ENCODE peak calls at places on chromosomes 13 and 19, in ten cellular contexts. H is pancreas, Q is globus pallidus, F is brain microvascular endothelial cell, R is lung, M is nucleus accumbens, L is glutamatergic neuron, N is fibroblast of the conjunctiva, B is C1 segment of cervical spinal cord, O is mesendoderm. P is an unnamed sample.

GRCh38 chr19:29687897-29688728 is 22.9 kb downstream of the PLEKHF1 start:
- DNase-seq in H (no peak), Q (no peak), F (peak), R (no peak), M (no peak), L (no peak), N (peak), B (no peak), O (no peak), P (no peak)

GRCh38 chr13:106804996-106805395 is 237.1 kb upstream of the ARGLU1 start:
- DNase-seq in H (no peak), Q (no peak), F (no peak), R (no peak), M (no peak), L (no peak), N (no peak), B (no peak), O (no peak), P (no peak)

GRCh38 chr13:64782459-64782858 is 2447.7 kb downstream of the PCDH9 start:
- DNase-seq in H (no peak), Q (no peak), F (no peak), R (no peak), M (no peak), L (no peak), N (no peak), B (no peak), O (no peak), P (no peak)

GRCh38 chr13:20142927-20143480 is 17.8 kb downstream of the GJA3 start:
- DNase-seq in H (no peak), Q (no peak), F (no peak), R (no peak), M (no peak), L (no peak), N (no peak), B (no peak), O (no peak), P (no peak)

GRCh38 chr19:31518626-31519025 is 169.4 kb upstream of the TSHZ3 start:
- DNase-seq in H (no peak), Q (no peak), F (no peak), R (no peak), M (no peak), L (no peak), N (no peak), B (no peak), O (peak), P (no peak)

GRCh38 chr19:1453525-1454371 is 3.8 kb downstream of the APC2 start:
- DNase-seq in H (peak), Q (peak), F (no peak), R (no peak), M (peak), L (peak), N (no peak), B (peak), O (no peak), P (no peak)

GRCh38 chr13:45280751-45281634 is 60.0 kb downstream of the TPT1 start:
- DNase-seq in H (peak), Q (peak), F (peak), R (peak), M (peak), L (peak), N (peak), B (peak), O (peak), P (peak)

GRCh38 chr13:113930711-113931637 is 42.9 kb downstream of the C13orf46 start:
- DNase-seq in H (no peak), Q (no peak), F (no peak), R (no peak), M (no peak), L (no peak), N (no peak), B (no peak), O (no peak), P (peak)

GRCh38 chr13:107712145-107712544 is 503.2 kb downstream of the LIG4 start:
- DNase-seq in H (no peak), Q (no peak), F (no peak), R (no peak), M (no peak), L (no peak), N (no peak), B (no peak), O (no peak), P (no peak)

GRCh38 chr19:41334793-41335192 is 18.9 kb downstream of the TGFB1 start:
- DNase-seq in H (no peak), Q (no peak), F (no peak), R (no peak), M (no peak), L (no peak), N (no peak), B (no peak), O (no peak), P (no peak)

GRCh38 chr19:18633321-18633720 is 3.5 kb upstream of the KLHL26 start:
- DNase-seq in H (peak), Q (no peak), F (no peak), R (no peak), M (no peak), L (peak), N (no peak), B (no peak), O (no peak), P (no peak)

GRCh38 chr13:29456419-29456818 is 139.1 kb downstream of the SLC7A1 start:
- DNase-seq in H (no peak), Q (no peak), F (no peak), R (no peak), M (no peak), L (no peak), N (no peak), B (no peak), O (no peak), P (no peak)

GRCh38 chr19:40331052-40331451 is 17.1 kb downstream of the C19orf47 start:
- DNase-seq in H (no peak), Q (no peak), F (no peak), R (peak), M (no peak), L (no peak), N (no peak), B (no peak), O (no peak), P (no peak)

GRCh38 chr13:88103824-88104223 is 432.7 kb downstream of the SLITRK5 start:
- DNase-seq in H (no peak), Q (no peak), F (no peak), R (no peak), M (no peak), L (no peak), N (no peak), B (no peak), O (no peak), P (no peak)

GRCh38 chr19:3914199-3914598 is 18.7 kb upstream of the NMRK2 start:
- DNase-seq in H (no peak), Q (no peak), F (no peak), R (no peak), M (no peak), L (no peak), N (no peak), B (no peak), O (peak), P (no peak)

GRCh38 chr19:33678796-33679195 is 57.0 kb downstream of the CHST8 start:
- DNase-seq in H (no peak), Q (peak), F (no peak), R (no peak), M (no peak), L (no peak), N (no peak), B (peak), O (no peak), P (no peak)

GRCh38 chr13:46926856-46927625 is 30.2 kb upstream of the HTR2A start:
- DNase-seq in H (no peak), Q (no peak), F (no peak), R (no peak), M (no peak), L (no peak), N (no peak), B (no peak), O (peak), P (no peak)

GRCh38 chr19:17322854-17323253 is 11.8 kb downstream of the ANO8 start:
- DNase-seq in H (no peak), Q (no peak), F (no peak), R (no peak), M (peak), L (no peak), N (no peak), B (peak), O (no peak), P (no peak)

GRCh38 chr19:29665826-29666633 is 769 bp downstream of the PLEKHF1 start:
- DNase-seq in H (peak), Q (no peak), F (peak), R (no peak), M (no peak), L (no peak), N (no peak), B (peak), O (peak), P (peak)

GRCh38 chr19:8251025-8251472 is 41.9 kb downstream of the CERS4 start:
- DNase-seq in H (peak), Q (peak), F (no peak), R (peak), M (peak), L (no peak), N (no peak), B (peak), O (no peak), P (peak)

GRCh38 chr19:5910638-5910907 is 3.5 kb upstream of the CAPS start:
- DNase-seq in H (no peak), Q (no peak), F (no peak), R (no peak), M (no peak), L (no peak), N (no peak), B (no peak), O (no peak), P (no peak)

GRCh38 chr13:90281709-90282108 is 1065.8 kb upstream of the MIR17HG start:
- DNase-seq in H (no peak), Q (no peak), F (no peak), R (no peak), M (no peak), L (no peak), N (no peak), B (no peak), O (no peak), P (no peak)

GRCh38 chr13:111280666-111281577 is 39.5 kb upstream of the TEX29 start:
- DNase-seq in H (no peak), Q (no peak), F (peak), R (peak), M (no peak), L (no peak), N (no peak), B (no peak), O (no peak), P (no peak)

GRCh38 chr13:104779311-104779710 is 1713.1 kb upstream of the SLC10A2 start:
- DNase-seq in H (no peak), Q (no peak), F (peak), R (no peak), M (no peak), L (peak), N (peak), B (no peak), O (peak), P (no peak)

GRCh38 chr13:23488442-23488841 is 54.9 kb upstream of the SACS start:
- DNase-seq in H (no peak), Q (no peak), F (peak), R (no peak), M (no peak), L (no peak), N (no peak), B (no peak), O (peak), P (no peak)

GRCh38 chr19:51259348-51260245 is 8.7 kb downstream of the SIGLECL1 start:
- DNase-seq in H (no peak), Q (peak), F (peak), R (no peak), M (no peak), L (peak), N (peak), B (no peak), O (peak), P (no peak)

GRCh38 chr13:75173457-75174356 is 308.3 kb downstream of the TBC1D4 start:
- DNase-seq in H (no peak), Q (no peak), F (peak), R (no peak), M (no peak), L (no peak), N (no peak), B (no peak), O (peak), P (no peak)

GRCh38 chr13:114177245-114178010 is 1.6 kb upstream of the CFAP97D2 start:
- DNase-seq in H (no peak), Q (no peak), F (no peak), R (no peak), M (no peak), L (no peak), N (no peak), B (no peak), O (no peak), P (no peak)